ENCODE peak calls at places on chromosome 20, in five cellular contexts. One of them, this sample, is unnamed.
A peak's percentile ranks its signal among the peaks of the same experiment; 100 is the strongest.

GRCh38 chr20:41017448-41018042 is 11.1 kb upstream of the TOP1 start:
- DNase-seq in cardiac muscle cell: no peak
- DNase-seq in heart right ventricle: no peak
- DNase-seq in heart left ventricle: no peak
- DNase-seq in colonic mucosa: peak; percentile 39
- DNase-seq in this sample: no peak

GRCh38 chr20:52076164-52076563 is 115.4 kb downstream of the ZFP64 start:
- DNase-seq in cardiac muscle cell: no peak
- DNase-seq in heart right ventricle: no peak
- DNase-seq in heart left ventricle: no peak
- DNase-seq in colonic mucosa: no peak
- DNase-seq in this sample: no peak

GRCh38 chr20:9053108-9053507 is 15.8 kb upstream of the PLCB4 start:
- DNase-seq in cardiac muscle cell: no peak
- DNase-seq in heart right ventricle: no peak
- DNase-seq in heart left ventricle: no peak
- DNase-seq in colonic mucosa: no peak
- DNase-seq in this sample: no peak

GRCh38 chr20:36666181-36666740 is 20.3 kb upstream of the SLA2 start:
- DNase-seq in cardiac muscle cell: peak; percentile 14
- DNase-seq in heart right ventricle: no peak
- DNase-seq in heart left ventricle: no peak
- DNase-seq in colonic mucosa: no peak
- DNase-seq in this sample: no peak

GRCh38 chr20:64145458-64146300 is 18.6 kb upstream of the MYT1 start:
- DNase-seq in cardiac muscle cell: no peak
- DNase-seq in heart right ventricle: no peak
- DNase-seq in heart left ventricle: no peak
- DNase-seq in colonic mucosa: no peak
- DNase-seq in this sample: no peak

GRCh38 chr20:34971038-34971872 is 15.6 kb downstream of the MYH7B start:
- DNase-seq in cardiac muscle cell: no peak
- DNase-seq in heart right ventricle: no peak
- DNase-seq in heart left ventricle: no peak
- DNase-seq in colonic mucosa: no peak
- DNase-seq in this sample: no peak

GRCh38 chr20:47543006-47543431 is 41.3 kb downstream of the NCOA3 start:
- DNase-seq in cardiac muscle cell: no peak
- DNase-seq in heart right ventricle: no peak
- DNase-seq in heart left ventricle: no peak
- DNase-seq in colonic mucosa: no peak
- DNase-seq in this sample: no peak

GRCh38 chr20:1474817-1475603 is 8.4 kb upstream of the NSFL1C start:
- DNase-seq in cardiac muscle cell: peak; percentile 33
- DNase-seq in heart right ventricle: no peak
- DNase-seq in heart left ventricle: no peak
- DNase-seq in colonic mucosa: no peak
- DNase-seq in this sample: no peak

GRCh38 chr20:18428490-18429173 is 38.2 kb downstream of the DZANK1 start:
- DNase-seq in cardiac muscle cell: no peak
- DNase-seq in heart right ventricle: peak; percentile 61
- DNase-seq in heart left ventricle: peak; percentile 29
- DNase-seq in colonic mucosa: peak; percentile 88
- DNase-seq in this sample: no peak

GRCh38 chr20:20095114-20095872 is 43.0 kb downstream of the CFAP61 start:
- DNase-seq in cardiac muscle cell: no peak
- DNase-seq in heart right ventricle: no peak
- DNase-seq in heart left ventricle: no peak
- DNase-seq in colonic mucosa: no peak
- DNase-seq in this sample: no peak

GRCh38 chr20:43691928-43692524 is 25.1 kb downstream of the MYBL2 start:
- DNase-seq in cardiac muscle cell: peak; percentile 64
- DNase-seq in heart right ventricle: no peak
- DNase-seq in heart left ventricle: no peak
- DNase-seq in colonic mucosa: peak; percentile 75
- DNase-seq in this sample: peak; percentile 73

GRCh38 chr20:20499469-20499868 is 131.6 kb downstream of the INSM1 start:
- DNase-seq in cardiac muscle cell: no peak
- DNase-seq in heart right ventricle: no peak
- DNase-seq in heart left ventricle: no peak
- DNase-seq in colonic mucosa: no peak
- DNase-seq in this sample: no peak

GRCh38 chr20:2022163-2022562 is 28.3 kb upstream of the PDYN start:
- DNase-seq in cardiac muscle cell: no peak
- DNase-seq in heart right ventricle: no peak
- DNase-seq in heart left ventricle: no peak
- DNase-seq in colonic mucosa: no peak
- DNase-seq in this sample: no peak

GRCh38 chr20:17189976-17190710 is 36.7 kb upstream of the PCSK2 start:
- DNase-seq in cardiac muscle cell: no peak
- DNase-seq in heart right ventricle: no peak
- DNase-seq in heart left ventricle: no peak
- DNase-seq in colonic mucosa: no peak
- DNase-seq in this sample: no peak

GRCh38 chr20:5039255-5039657 is 37.9 kb upstream of the SLC23A2 start:
- DNase-seq in cardiac muscle cell: no peak
- DNase-seq in heart right ventricle: no peak
- DNase-seq in heart left ventricle: no peak
- DNase-seq in colonic mucosa: no peak
- DNase-seq in this sample: no peak

GRCh38 chr20:22810626-22811559 is 224.2 kb upstream of the SSTR4 start:
- DNase-seq in cardiac muscle cell: no peak
- DNase-seq in heart right ventricle: no peak
- DNase-seq in heart left ventricle: no peak
- DNase-seq in colonic mucosa: no peak
- DNase-seq in this sample: no peak

GRCh38 chr20:21548390-21549035 is 34.6 kb upstream of the NKX2-2 start:
- DNase-seq in cardiac muscle cell: no peak
- DNase-seq in heart right ventricle: no peak
- DNase-seq in heart left ventricle: no peak
- DNase-seq in colonic mucosa: no peak
- DNase-seq in this sample: no peak

GRCh38 chr20:61599061-61599930 is 347.2 kb downstream of the CDH4 start:
- DNase-seq in cardiac muscle cell: no peak
- DNase-seq in heart right ventricle: no peak
- DNase-seq in heart left ventricle: no peak
- DNase-seq in colonic mucosa: no peak
- DNase-seq in this sample: no peak

GRCh38 chr20:57596998-57597939 is 23.0 kb downstream of the ZBP1 start:
- DNase-seq in cardiac muscle cell: peak; percentile 84
- DNase-seq in heart right ventricle: peak; percentile 60
- DNase-seq in heart left ventricle: peak; percentile 66
- DNase-seq in colonic mucosa: peak; percentile 78
- DNase-seq in this sample: peak; percentile 84

GRCh38 chr20:9140172-9140760 is 71.4 kb downstream of the PLCB4 start:
- DNase-seq in cardiac muscle cell: no peak
- DNase-seq in heart right ventricle: no peak
- DNase-seq in heart left ventricle: no peak
- DNase-seq in colonic mucosa: no peak
- DNase-seq in this sample: no peak

GRCh38 chr20:51687071-51687470 is 81.1 kb downstream of the ATP9A start:
- DNase-seq in cardiac muscle cell: no peak
- DNase-seq in heart right ventricle: no peak
- DNase-seq in heart left ventricle: no peak
- DNase-seq in colonic mucosa: no peak
- DNase-seq in this sample: no peak

GRCh38 chr20:50392138-50392866 is 117.9 kb upstream of the PTPN1 start:
- DNase-seq in cardiac muscle cell: no peak
- DNase-seq in heart right ventricle: no peak
- DNase-seq in heart left ventricle: no peak
- DNase-seq in colonic mucosa: no peak
- DNase-seq in this sample: no peak

GRCh38 chr20:57592263-57593092 is 27.7 kb downstream of the ZBP1 start:
- DNase-seq in cardiac muscle cell: no peak
- DNase-seq in heart right ventricle: no peak
- DNase-seq in heart left ventricle: no peak
- DNase-seq in colonic mucosa: no peak
- DNase-seq in this sample: no peak

GRCh38 chr20:18684775-18685174 is 96.9 kb downstream of the DTD1 start:
- DNase-seq in cardiac muscle cell: no peak
- DNase-seq in heart right ventricle: no peak
- DNase-seq in heart left ventricle: no peak
- DNase-seq in colonic mucosa: no peak
- DNase-seq in this sample: no peak

GRCh38 chr20:35870541-35871307 is 83.6 kb downstream of the SCAND1 start:
- DNase-seq in cardiac muscle cell: no peak
- DNase-seq in heart right ventricle: no peak
- DNase-seq in heart left ventricle: no peak
- DNase-seq in colonic mucosa: no peak
- DNase-seq in this sample: no peak

GRCh38 chr20:18430172-18430826 is 36.5 kb downstream of the DZANK1 start:
- DNase-seq in cardiac muscle cell: no peak
- DNase-seq in heart right ventricle: no peak
- DNase-seq in heart left ventricle: no peak
- DNase-seq in colonic mucosa: peak; percentile 41
- DNase-seq in this sample: no peak

GRCh38 chr20:6079011-6079410 is 25.2 kb upstream of the LRRN4 start:
- DNase-seq in cardiac muscle cell: no peak
- DNase-seq in heart right ventricle: no peak
- DNase-seq in heart left ventricle: no peak
- DNase-seq in colonic mucosa: no peak
- DNase-seq in this sample: no peak

GRCh38 chr20:45303586-45304463 is 2.8 kb upstream of the RBPJL start:
- DNase-seq in cardiac muscle cell: no peak
- DNase-seq in heart right ventricle: no peak
- DNase-seq in heart left ventricle: no peak
- DNase-seq in colonic mucosa: no peak
- DNase-seq in this sample: no peak

GRCh38 chr20:20685635-20686034 is 26.8 kb downstream of the RALGAPA2 start:
- DNase-seq in cardiac muscle cell: no peak
- DNase-seq in heart right ventricle: no peak
- DNase-seq in heart left ventricle: no peak
- DNase-seq in colonic mucosa: no peak
- DNase-seq in this sample: no peak

GRCh38 chr20:49948809-49949507 is 12.8 kb downstream of the RNF114 start:
- DNase-seq in cardiac muscle cell: no peak
- DNase-seq in heart right ventricle: no peak
- DNase-seq in heart left ventricle: no peak
- DNase-seq in colonic mucosa: no peak
- DNase-seq in this sample: no peak

GRCh38 chr20:34615477-34615876 is 57.0 kb downstream of the MAP1LC3A start:
- DNase-seq in cardiac muscle cell: no peak
- DNase-seq in heart right ventricle: no peak
- DNase-seq in heart left ventricle: no peak
- DNase-seq in colonic mucosa: no peak
- DNase-seq in this sample: no peak

GRCh38 chr20:40992349-40993113 is 36.1 kb upstream of the TOP1 start:
- DNase-seq in cardiac muscle cell: no peak
- DNase-seq in heart right ventricle: no peak
- DNase-seq in heart left ventricle: no peak
- DNase-seq in colonic mucosa: no peak
- DNase-seq in this sample: no peak

GRCh38 chr20:57386762-57387161 is 4.4 kb upstream of the RBM38 start:
- DNase-seq in cardiac muscle cell: no peak
- DNase-seq in heart right ventricle: no peak
- DNase-seq in heart left ventricle: no peak
- DNase-seq in colonic mucosa: no peak
- DNase-seq in this sample: no peak

GRCh38 chr20:6698056-6698455 is 69.4 kb upstream of the BMP2 start:
- DNase-seq in cardiac muscle cell: no peak
- DNase-seq in heart right ventricle: no peak
- DNase-seq in heart left ventricle: no peak
- DNase-seq in colonic mucosa: no peak
- DNase-seq in this sample: no peak

GRCh38 chr20:37907677-37908397 is 4.9 kb downstream of the VSTM2L start:
- DNase-seq in cardiac muscle cell: no peak
- DNase-seq in heart right ventricle: no peak
- DNase-seq in heart left ventricle: no peak
- DNase-seq in colonic mucosa: no peak
- DNase-seq in this sample: peak; percentile 62
- H3K4me3 ChIP-seq in cardiac muscle cell: no peak overlapping the region
- H3K4me3 ChIP-seq in heart right ventricle: no peak overlapping the region
- H3K4me3 ChIP-seq in heart left ventricle: no peak overlapping the region
- H3K4me3 ChIP-seq in colonic mucosa: no peak overlapping the region
- H3K4me3 ChIP-seq in this sample: no peak overlapping the region

GRCh38 chr20:59650418-59650817 is 46.1 kb downstream of the PHACTR3 start:
- DNase-seq in cardiac muscle cell: no peak
- DNase-seq in heart right ventricle: no peak
- DNase-seq in heart left ventricle: no peak
- DNase-seq in colonic mucosa: no peak
- DNase-seq in this sample: no peak
- H3K9me3 ChIP-seq in cardiac muscle cell: no peaks in the 10 kb centered on the region
- H3K9me3 ChIP-seq in heart right ventricle: no peaks in the 10 kb centered on the region
- H3K9me3 ChIP-seq in heart left ventricle: no peaks in the 10 kb centered on the region
- H3K9me3 ChIP-seq in colonic mucosa: no peaks in the 10 kb centered on the region
- H3K9me3 ChIP-seq in this sample: no peaks in the 10 kb centered on the region

GRCh38 chr20:24470782-24471582 is 1.6 kb downstream of the SYNDIG1 start:
- DNase-seq in cardiac muscle cell: peak; percentile 23
- DNase-seq in heart right ventricle: no peak
- DNase-seq in heart left ventricle: no peak
- DNase-seq in colonic mucosa: no peak
- DNase-seq in this sample: no peak
- H3K4me3 ChIP-seq in cardiac muscle cell: peak overlapping the region; percentile 80
- H3K4me3 ChIP-seq in heart right ventricle: peak overlapping the region; percentile 59
- H3K4me3 ChIP-seq in heart left ventricle: peak overlapping the region; percentile 56
- H3K4me3 ChIP-seq in colonic mucosa: no peak overlapping the region
- H3K4me3 ChIP-seq in this sample: no peak overlapping the region

GRCh38 chr20:42074944-42075343 is 456.8 kb upstream of the CHD6 start:
- DNase-seq in cardiac muscle cell: no peak
- DNase-seq in heart right ventricle: no peak
- DNase-seq in heart left ventricle: no peak
- DNase-seq in colonic mucosa: no peak
- DNase-seq in this sample: no peak
- H3K9me3 ChIP-seq in cardiac muscle cell: no peaks in the 10 kb centered on the region
- H3K9me3 ChIP-seq in heart right ventricle: no peaks in the 10 kb centered on the region
- H3K9me3 ChIP-seq in heart left ventricle: no peaks in the 10 kb centered on the region
- H3K9me3 ChIP-seq in colonic mucosa: no peaks in the 10 kb centered on the region
- H3K9me3 ChIP-seq in this sample: no peaks in the 10 kb centered on the region

GRCh38 chr20:3680701-3681351 is 984 bp downstream of the ADAM33 start:
- DNase-seq in cardiac muscle cell: no peak
- DNase-seq in heart right ventricle: no peak
- DNase-seq in heart left ventricle: no peak
- DNase-seq in colonic mucosa: no peak
- DNase-seq in this sample: no peak
- H3K4me3 ChIP-seq in cardiac muscle cell: no peak overlapping the region
- H3K4me3 ChIP-seq in heart right ventricle: peak overlapping the region; percentile 63
- H3K4me3 ChIP-seq in heart left ventricle: peak overlapping the region; percentile 53
- H3K4me3 ChIP-seq in colonic mucosa: peak overlapping the region; percentile 35
- H3K4me3 ChIP-seq in this sample: no peak overlapping the region

DNA sequence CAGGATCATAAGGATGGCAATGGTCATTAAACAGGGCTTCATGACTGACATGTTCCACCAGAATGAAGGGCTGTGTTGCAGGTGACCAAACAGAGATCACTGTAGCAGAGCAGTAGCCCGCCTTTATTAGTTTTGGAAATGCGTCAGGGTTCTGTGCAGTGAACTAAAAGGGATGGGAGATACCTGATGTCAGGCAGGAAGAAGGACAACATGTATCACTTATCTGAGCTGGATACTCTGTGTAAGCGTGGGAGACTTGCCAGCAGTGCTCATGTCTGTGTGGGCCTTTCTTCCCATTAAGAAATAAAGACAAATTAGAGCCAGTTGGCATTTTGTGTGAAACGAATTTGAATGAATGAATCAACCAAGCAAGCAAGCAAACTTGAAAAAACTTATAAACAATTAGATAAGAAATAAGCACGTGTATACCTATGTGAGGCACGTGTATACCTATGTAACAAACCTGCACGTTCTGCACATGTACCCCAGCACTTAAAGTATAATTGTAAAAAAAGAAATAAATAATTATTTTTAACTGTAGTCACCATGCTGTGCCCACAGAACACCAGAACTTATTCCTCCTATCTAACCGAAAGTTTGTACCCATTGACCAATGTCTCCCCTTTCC is at the start of gene DEFB116:
- DNase-seq in cardiac muscle cell: no peak
- DNase-seq in heart right ventricle: no peak
- DNase-seq in heart left ventricle: no peak
- DNase-seq in colonic mucosa: no peak
- DNase-seq in this sample: no peak
- H3K9me3 ChIP-seq in cardiac muscle cell: no peaks in the 10 kb centered on the region
- H3K9me3 ChIP-seq in heart right ventricle: no peaks in the 10 kb centered on the region
- H3K9me3 ChIP-seq in heart left ventricle: no peaks in the 10 kb centered on the region
- H3K9me3 ChIP-seq in colonic mucosa: no peaks in the 10 kb centered on the region
- H3K9me3 ChIP-seq in this sample: no peaks in the 10 kb centered on the region

This sample was measured in HAP-1.